ENCODE peak calls at places on chromosome 1, in six cellular contexts. W is Caki2, N is HFFc6, H is HL-60, R is AG20443, C is A549. P is an unnamed sample.

GRCh38 chr1:220274122-220274855 is 2.0 kb upstream of the RAB3GAP2 start:
- DNase-seq in W (no peak), N (no peak), H (peak; percentile 78), R (no peak), C (no peak), P (no peak)

GRCh38 chr1:212586429-212587303 is 21.9 kb upstream of the ATF3 start:
- DNase-seq in W (no peak), N (no peak), H (no peak), R (no peak), C (no peak), P (no peak)

GRCh38 chr1:93556291-93556690 is 108.4 kb downstream of the FNBP1L start:
- DNase-seq in W (no peak), N (no peak), H (no peak), R (no peak), C (peak; percentile 3), P (no peak)

GRCh38 chr1:92953491-92953890 is 7.8 kb downstream of the DIPK1A start:
- DNase-seq in W (no peak), N (no peak), H (no peak), R (no peak), C (no peak), P (no peak)

GRCh38 chr1:69794831-69795230 is 227.1 kb downstream of the LRRC7 start:
- DNase-seq in W (no peak), N (no peak), H (no peak), R (no peak), C (no peak), P (no peak)

GRCh38 chr1:100671604-100672003 is 47.9 kb upstream of the VCAM1 start:
- DNase-seq in W (no peak), N (no peak), H (no peak), R (peak; percentile 45), C (no peak), P (no peak)

GRCh38 chr1:183877321-183877720 is 72.4 kb downstream of the RGL1 start:
- DNase-seq in W (no peak), N (no peak), H (no peak), R (peak; percentile 76), C (no peak), P (no peak)

GRCh38 chr1:203665986-203666385 is 39.4 kb downstream of the ATP2B4 start:
- DNase-seq in W (no peak), N (no peak), H (no peak), R (no peak), C (no peak), P (no peak)

GRCh38 chr1:44318097-44319088 is 36.7 kb downstream of the ERI3 start:
- DNase-seq in W (peak; percentile 40), N (peak; percentile 21), H (peak; percentile 52), R (peak; percentile 72), C (peak; percentile 61), P (peak; percentile 55)

GRCh38 chr1:48870596-48870995 is 93.9 kb upstream of the BEND5 start:
- DNase-seq in W (peak; percentile 21), N (no peak), H (no peak), R (no peak), C (no peak), P (peak; percentile 14)

P was measured in KBM-7.